ENCODE peak calls at places on chromosome 6, in seven cellular contexts. L is caudate nucleus, J is posterior vena cava, W is EL, E is cardiac fibroblast, N is stromal cell of bone marrow, K is NCI-H187. A is an unnamed sample.

GRCh38 chr6:28134015-28134414 is 7.7 kb upstream of the ZKSCAN8 start:
- DNase-seq in L (no peak), J (no peak), W (peak), E (peak), N (no peak), K (no peak), A (peak)

GRCh38 chr6:170503414-170503761 is 49.7 kb downstream of the PSMB1 start:
- DNase-seq in L (no peak), J (no peak), W (no peak), E (no peak), N (no peak), K (no peak), A (no peak)

GRCh38 chr6:134238960-134239795 is 78.7 kb downstream of the SGK1 start:
- DNase-seq in L (no peak), J (no peak), W (no peak), E (peak), N (no peak), K (no peak), A (no peak)

GRCh38 chr6:170049641-170050491 is 241.0 kb downstream of the DLL1 start:
- DNase-seq in L (no peak), J (peak), W (peak), E (peak), N (peak), K (no peak), A (no peak)

GRCh38 chr6:163291622-163292021 is 122.9 kb upstream of the QKI start:
- DNase-seq in L (no peak), J (no peak), W (peak), E (no peak), N (no peak), K (no peak), A (no peak)

GRCh38 chr6:168887621-168888020 is 366.0 kb downstream of the THBS2 start:
- DNase-seq in L (no peak), J (peak), W (no peak), E (no peak), N (no peak), K (no peak), A (no peak)

GRCh38 chr6:55293116-55293515 is 34.2 kb upstream of the GFRAL start:
- DNase-seq in L (no peak), J (no peak), W (peak), E (peak), N (peak), K (no peak), A (peak)

GRCh38 chr6:145148392-145149175 is 586.7 kb downstream of the EPM2A start:
- DNase-seq in L (no peak), J (no peak), W (peak), E (peak), N (peak), K (peak), A (peak)

GRCh38 chr6:145241039-145241438 is 494.3 kb downstream of the EPM2A start:
- DNase-seq in L (no peak), J (no peak), W (peak), E (peak), N (peak), K (no peak), A (no peak)

GRCh38 chr6:99836471-99836870 is 157.6 kb downstream of the MCHR2 start:
- DNase-seq in L (no peak), J (no peak), W (peak), E (no peak), N (no peak), K (no peak), A (no peak)

GRCh38 chr6:142726616-142727015 is 218.4 kb downstream of the HIVEP2 start:
- DNase-seq in L (no peak), J (no peak), W (peak), E (no peak), N (no peak), K (no peak), A (no peak)

GRCh38 chr6:6492675-6493074 is 95.8 kb upstream of the LY86 start:
- DNase-seq in L (no peak), J (no peak), W (no peak), E (no peak), N (no peak), K (no peak), A (no peak)

GRCh38 chr6:166221040-166221439 is 53.4 kb upstream of the TBXT start:
- DNase-seq in L (no peak), J (no peak), W (no peak), E (no peak), N (no peak), K (no peak), A (no peak)

GRCh38 chr6:166556871-166557322 is 29.6 kb downstream of the RAMACL start:
- DNase-seq in L (peak), J (peak), W (peak), E (peak), N (peak), K (no peak), A (peak)

GRCh38 chr6:39240155-39240757 is 11.0 kb upstream of the KCNK5 start:
- DNase-seq in L (no peak), J (peak), W (no peak), E (no peak), N (no peak), K (no peak), A (no peak)

GRCh38 chr6:73074175-73074574 is 151.1 kb downstream of the KHDC1L start:
- DNase-seq in L (no peak), J (no peak), W (peak), E (peak), N (peak), K (no peak), A (no peak)

GRCh38 chr6:159044899-159045727 is at the start of gene TAGAP:
- DNase-seq in L (no peak), J (peak), W (peak), E (peak), N (no peak), K (no peak), A (no peak)

A was measured in SK-MEL-5.